ENCODE peak calls at places on chromosomes 7 and 10, in six cellular contexts. W, Z, L, Y, I and M are unnamed samples. For H3K4me1, the result is how much of the 10 kb centered on the place peaks cover.

GRCh38 chr7:124162667-124163066 is 129.8 kb upstream of the TMEM229A start:
- DNase-seq in W (no peak), Z (no peak), L (no peak), Y (no peak), I (no peak), M (peak)

GRCh38 chr7:115240242-115240641 is 318.3 kb downstream of the MDFIC start:
- DNase-seq in W (no peak), Z (no peak), L (no peak), Y (no peak), I (no peak), M (no peak)

GRCh38 chr10:48623607-48624132 is 18.8 kb upstream of the ARHGAP22 start:
- DNase-seq in W (no peak), Z (no peak), L (no peak), Y (no peak), I (no peak), M (no peak)

GRCh38 chr7:140242057-140243031 is 65.6 kb upstream of the KDM7A start:
- DNase-seq in W (peak), Z (no peak), L (no peak), Y (no peak), I (peak), M (no peak)

GRCh38 chr7:157391036-157391710 is 54.4 kb downstream of the DNAJB6 start:
- DNase-seq in W (no peak), Z (no peak), L (no peak), Y (no peak), I (no peak), M (no peak)

GRCh38 chr10:100554902-100555301 is 19.2 kb downstream of the HIF1AN start:
- DNase-seq in W (no peak), Z (no peak), L (no peak), Y (no peak), I (no peak), M (no peak)

GRCh38 chr7:135707570-135707966 is 20.4 kb downstream of the SLC13A4 start:
- DNase-seq in W (no peak), Z (no peak), L (no peak), Y (no peak), I (no peak), M (no peak)

GRCh38 chr10:36720931-36721330 is 404.5 kb upstream of the ANKRD30A start:
- DNase-seq in W (no peak), Z (no peak), L (no peak), Y (no peak), I (no peak), M (no peak)

GRCh38 chr7:140639366-140640053 is 1.1 kb downstream of the DENND2A start:
- DNase-seq in W (no peak), Z (peak), L (no peak), Y (peak), I (no peak), M (peak)

GRCh38 chr10:90579602-90580242 is 278.1 kb downstream of the HTR7 start:
- DNase-seq in W (no peak), Z (no peak), L (no peak), Y (no peak), I (no peak), M (no peak)

GRCh38 chr10:89301721-89302445 is at the start of gene IFIT2:
- DNase-seq in W (no peak), Z (no peak), L (peak), Y (peak), I (peak), M (peak)

GRCh38 chr7:70374772-70375533 is 757.0 kb upstream of the GALNT17 start:
- DNase-seq in W (no peak), Z (no peak), L (no peak), Y (no peak), I (no peak), M (no peak)

GRCh38 chr10:36349445-36350063 is 707.5 kb upstream of the FZD8 start:
- DNase-seq in W (no peak), Z (no peak), L (no peak), Y (no peak), I (no peak), M (peak)

GRCh38 chr7:34277016-34277800 is 371.9 kb downstream of the BMPER start:
- DNase-seq in W (no peak), Z (no peak), L (no peak), Y (no peak), I (no peak), M (no peak)

GRCh38 chr7:44712012-44712411 is 36.6 kb upstream of the ZMIZ2 start:
- DNase-seq in W (no peak), Z (no peak), L (no peak), Y (no peak), I (peak), M (no peak)

GRCh38 chr7:123682690-123683089 is 27.0 kb downstream of the LMOD2 start:
- DNase-seq in W (no peak), Z (no peak), L (peak), Y (no peak), I (no peak), M (no peak)

GRCh38 chr7:48759431-48760080 is 164.8 kb upstream of the CDC14C start:
- DNase-seq in W (no peak), Z (no peak), L (no peak), Y (no peak), I (no peak), M (no peak)

GRCh38 chr10:124642076-124642710 is 102.0 kb downstream of the FAM53B start:
- DNase-seq in W (no peak), Z (no peak), L (no peak), Y (peak), I (peak), M (no peak)

GRCh38 chr10:110504111-110504735 is 6.5 kb downstream of the DUSP5 start:
- DNase-seq in W (no peak), Z (peak), L (no peak), Y (peak), I (peak), M (peak)

GRCh38 chr7:101936223-101936611 is 118.8 kb downstream of the CUX1 start:
- DNase-seq in W (no peak), Z (no peak), L (no peak), Y (peak), I (no peak), M (no peak)

GRCh38 chr7:73522081-73522818 is at the start of gene BAZ1B:
- DNase-seq in W (peak), Z (peak), L (peak), Y (peak), I (peak), M (peak)
- H3K4me1 ChIP-seq in W (under half), Z (under half), L (under half), Y (under half), I (under half), M (under half)

GRCh38 chr10:30828227-30828626 is 198.7 kb upstream of the LYZL2 start:
- DNase-seq in W (no peak), Z (no peak), L (no peak), Y (no peak), I (no peak), M (no peak)

GRCh38 chr10:30830672-30831230 is 200.9 kb downstream of the ZNF438 start:
- DNase-seq in W (no peak), Z (no peak), L (no peak), Y (no peak), I (no peak), M (no peak)

GRCh38 chr10:30831401-30831800 is 200.3 kb downstream of the ZNF438 start:
- DNase-seq in W (no peak), Z (no peak), L (no peak), Y (no peak), I (no peak), M (no peak)

GRCh38 chr10:30828680-30829079 is 199.1 kb upstream of the LYZL2 start:
- DNase-seq in W (no peak), Z (no peak), L (no peak), Y (no peak), I (no peak), M (no peak)

DNA sequence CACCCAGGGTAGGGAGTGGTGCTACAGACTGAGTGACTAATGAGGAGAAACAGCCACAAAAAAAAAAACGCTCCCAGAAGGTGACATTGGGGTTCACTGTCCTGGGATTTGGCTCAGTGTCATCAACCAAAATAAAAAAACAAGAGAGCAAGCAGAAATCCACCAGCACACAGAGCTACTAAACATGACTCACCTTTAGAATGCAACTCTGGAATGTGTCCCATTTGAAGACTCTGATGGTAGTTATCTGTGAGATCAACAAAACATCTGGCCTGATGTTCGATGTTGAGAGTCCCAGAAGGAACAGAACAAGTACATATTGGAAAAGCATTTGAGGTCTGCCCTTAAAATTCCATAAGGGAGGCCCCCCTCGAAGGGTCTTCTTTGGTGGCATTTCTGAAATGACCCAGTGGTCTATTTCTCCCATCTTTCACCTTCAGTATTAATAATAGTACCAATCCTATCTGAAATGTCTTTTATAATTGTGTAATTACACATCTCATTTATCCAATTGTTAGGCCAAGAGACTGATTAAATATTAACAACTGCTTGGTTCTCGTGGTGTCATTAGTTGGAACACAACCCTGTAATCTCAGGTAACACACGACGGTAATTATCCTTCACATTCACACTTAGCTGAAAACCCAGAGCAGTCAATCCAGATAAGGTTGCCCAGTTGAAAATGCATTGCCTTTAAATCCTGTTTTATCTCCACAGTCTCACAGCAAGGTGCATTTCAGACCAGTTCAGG is 200.5 kb upstream of the LYZL2 start:
- DNase-seq in W (no peak), Z (no peak), L (no peak), Y (no peak), I (no peak), M (no peak)
- H3K4me1 ChIP-seq in W (under half), Z (under half), L (under half), Y (under half), I (under half), M (under half)

GRCh38 chr10:29634105-29634504 is 666 bp downstream of the SVIL start:
- DNase-seq in W (no peak), Z (no peak), L (no peak), Y (no peak), I (no peak), M (no peak)
- H3K4me1 ChIP-seq in W (under half), Z (under half), L (under half), Y (under half), I (under half), M (under half)

DNA sequence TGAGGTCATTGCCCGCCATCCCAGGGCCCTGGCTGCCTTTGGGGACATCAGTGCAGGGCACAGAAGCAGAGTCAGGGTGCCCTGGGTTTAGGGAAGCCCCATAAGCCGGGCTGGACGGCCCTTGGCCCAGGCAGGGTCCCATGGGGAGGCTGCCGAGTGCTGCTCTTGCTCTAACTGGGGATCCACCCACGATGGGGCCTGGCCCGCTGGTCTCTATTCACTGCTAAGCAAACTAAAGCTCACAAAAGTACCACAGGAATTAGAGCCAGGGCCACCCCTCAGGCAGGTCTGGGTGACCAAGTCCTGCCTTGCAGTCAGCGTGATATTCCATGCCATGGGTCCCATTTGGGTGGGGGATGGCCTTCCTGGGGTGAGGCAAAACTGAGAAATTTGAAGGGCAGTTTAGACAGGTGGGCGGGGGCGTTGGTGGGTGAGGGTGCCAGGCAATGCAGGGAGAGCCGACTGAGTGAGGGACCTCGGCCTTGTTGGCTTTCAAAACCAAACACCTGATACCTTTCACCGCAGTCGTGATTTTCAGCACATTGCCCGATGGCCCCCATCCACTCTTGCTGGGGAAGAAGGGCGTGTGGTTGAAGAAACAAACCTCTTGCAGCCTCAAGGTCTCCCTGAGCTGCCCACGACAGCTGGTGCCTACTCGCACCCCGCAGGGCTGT is 92.8 kb upstream of the PPIF start:
- DNase-seq in W (no peak), Z (no peak), L (no peak), Y (no peak), I (no peak), M (no peak)
- H3K4me1 ChIP-seq in W (under half), Z (under half), L (under half), Y (half or more), I (under half), M (under half)

DNA sequence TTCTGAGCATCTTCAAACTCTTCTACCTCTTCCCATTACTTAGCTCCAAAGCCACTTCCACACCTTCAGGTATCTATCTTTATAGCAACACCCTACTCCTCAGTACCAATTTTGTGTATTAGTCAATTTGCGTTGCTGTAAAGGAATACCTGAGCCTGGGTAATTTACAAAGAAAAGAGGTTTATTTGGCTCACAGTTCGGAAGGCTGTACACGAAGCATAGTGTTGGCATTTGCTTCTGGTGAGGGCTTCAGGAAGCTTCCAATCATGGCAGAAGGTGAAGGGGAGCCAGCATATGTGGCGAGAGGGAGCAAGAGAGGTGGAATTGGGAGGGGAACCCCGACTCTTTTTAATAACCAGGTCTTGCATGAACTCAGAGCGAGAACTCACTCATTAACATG is 17.6 kb upstream of the CRYGN start:
- DNase-seq in W (no peak), Z (no peak), L (no peak), Y (no peak), I (no peak), M (no peak)
- H3K4me1 ChIP-seq in W (under half), Z (under half), L (under half), Y (under half), I (under half), M (under half)

GRCh38 chr7:55570939-55571338 is 1.4 kb downstream of the VOPP1 start:
- DNase-seq in W (no peak), Z (no peak), L (no peak), Y (no peak), I (no peak), M (no peak)

GRCh38 chr7:55569269-55569663 is 3.0 kb downstream of the VOPP1 start:
- DNase-seq in W (no peak), Z (no peak), L (no peak), Y (no peak), I (no peak), M (no peak)

GRCh38 chr7:55570218-55570873 is 2.0 kb downstream of the VOPP1 start:
- DNase-seq in W (no peak), Z (no peak), L (no peak), Y (no peak), I (no peak), M (no peak)

GRCh38 chr7:55568613-55569268 is 3.6 kb downstream of the VOPP1 start:
- DNase-seq in W (no peak), Z (no peak), L (no peak), Y (no peak), I (no peak), M (no peak)

DNA sequence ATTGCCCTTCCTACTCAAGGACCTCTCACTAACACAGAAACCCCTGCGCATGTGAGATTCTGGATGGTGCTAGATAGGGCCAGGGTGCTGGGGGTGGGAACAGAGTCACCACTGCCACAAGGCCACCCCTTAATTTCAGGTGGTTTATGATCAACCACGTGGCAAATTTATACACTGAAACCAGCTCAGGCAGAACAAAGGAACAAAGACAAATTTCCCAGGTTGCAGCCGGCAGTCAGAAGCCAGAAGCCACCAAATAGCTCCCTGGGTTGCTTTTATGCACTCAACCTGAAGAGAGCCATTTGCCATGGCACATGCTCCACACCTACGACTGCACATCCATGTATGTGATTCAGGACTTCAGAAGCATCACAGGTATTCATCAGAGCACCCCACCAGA is 2.5 kb downstream of the VOPP1 start:
- DNase-seq in W (no peak), Z (no peak), L (no peak), Y (no peak), I (no peak), M (no peak)
- H3K4me1 ChIP-seq in W (under half), Z (under half), L (under half), Y (half or more), I (under half), M (half or more)

GRCh38 chr7:47454066-47454950 is 127.6 kb downstream of the TNS3 start:
- DNase-seq in W (no peak), Z (no peak), L (no peak), Y (no peak), I (no peak), M (no peak)
- H3K4me1 ChIP-seq in W (under half), Z (under half), L (half or more), Y (half or more), I (under half), M (half or more)

GRCh38 chr10:30818010-30818660 is 188.6 kb upstream of the LYZL2 start:
- DNase-seq in W (no peak), Z (peak), L (no peak), Y (peak), I (peak), M (no peak)
- H3K4me1 ChIP-seq in W (under half), Z (under half), L (under half), Y (half or more), I (under half), M (under half)

GRCh38 chr7:152341039-152341913 is 94.5 kb downstream of the KMT2C start:
- DNase-seq in W (no peak), Z (no peak), L (peak), Y (peak), I (peak), M (no peak)

GRCh38 chr7:152338553-152338952 is 97.2 kb downstream of the KMT2C start:
- DNase-seq in W (no peak), Z (no peak), L (no peak), Y (no peak), I (no peak), M (no peak)

GRCh38 chr7:152342796-152343195 is 93.0 kb downstream of the KMT2C start:
- DNase-seq in W (no peak), Z (no peak), L (no peak), Y (no peak), I (no peak), M (no peak)

GRCh38 chr7:152344253-152344652 is 91.5 kb downstream of the KMT2C start:
- DNase-seq in W (no peak), Z (no peak), L (no peak), Y (no peak), I (no peak), M (no peak)

GRCh38 chr7:152341914-152342236 is 93.9 kb downstream of the KMT2C start:
- DNase-seq in W (no peak), Z (no peak), L (no peak), Y (no peak), I (no peak), M (no peak)
- H3K4me1 ChIP-seq in W (under half), Z (under half), L (under half), Y (under half), I (under half), M (under half)

GRCh38 chr10:52351911-52352310 is 37.8 kb downstream of the DKK1 start:
- DNase-seq in W (no peak), Z (no peak), L (no peak), Y (no peak), I (no peak), M (no peak)

GRCh38 chr10:52343439-52343838 is 29.4 kb downstream of the DKK1 start:
- DNase-seq in W (no peak), Z (no peak), L (no peak), Y (no peak), I (no peak), M (no peak)

GRCh38 chr10:52347327-52347667 is 33.2 kb downstream of the DKK1 start:
- DNase-seq in W (no peak), Z (no peak), L (no peak), Y (no peak), I (no peak), M (no peak)

GRCh38 chr10:52348037-52348564 is 34.0 kb downstream of the DKK1 start:
- DNase-seq in W (no peak), Z (no peak), L (no peak), Y (no peak), I (no peak), M (no peak)

DNA sequence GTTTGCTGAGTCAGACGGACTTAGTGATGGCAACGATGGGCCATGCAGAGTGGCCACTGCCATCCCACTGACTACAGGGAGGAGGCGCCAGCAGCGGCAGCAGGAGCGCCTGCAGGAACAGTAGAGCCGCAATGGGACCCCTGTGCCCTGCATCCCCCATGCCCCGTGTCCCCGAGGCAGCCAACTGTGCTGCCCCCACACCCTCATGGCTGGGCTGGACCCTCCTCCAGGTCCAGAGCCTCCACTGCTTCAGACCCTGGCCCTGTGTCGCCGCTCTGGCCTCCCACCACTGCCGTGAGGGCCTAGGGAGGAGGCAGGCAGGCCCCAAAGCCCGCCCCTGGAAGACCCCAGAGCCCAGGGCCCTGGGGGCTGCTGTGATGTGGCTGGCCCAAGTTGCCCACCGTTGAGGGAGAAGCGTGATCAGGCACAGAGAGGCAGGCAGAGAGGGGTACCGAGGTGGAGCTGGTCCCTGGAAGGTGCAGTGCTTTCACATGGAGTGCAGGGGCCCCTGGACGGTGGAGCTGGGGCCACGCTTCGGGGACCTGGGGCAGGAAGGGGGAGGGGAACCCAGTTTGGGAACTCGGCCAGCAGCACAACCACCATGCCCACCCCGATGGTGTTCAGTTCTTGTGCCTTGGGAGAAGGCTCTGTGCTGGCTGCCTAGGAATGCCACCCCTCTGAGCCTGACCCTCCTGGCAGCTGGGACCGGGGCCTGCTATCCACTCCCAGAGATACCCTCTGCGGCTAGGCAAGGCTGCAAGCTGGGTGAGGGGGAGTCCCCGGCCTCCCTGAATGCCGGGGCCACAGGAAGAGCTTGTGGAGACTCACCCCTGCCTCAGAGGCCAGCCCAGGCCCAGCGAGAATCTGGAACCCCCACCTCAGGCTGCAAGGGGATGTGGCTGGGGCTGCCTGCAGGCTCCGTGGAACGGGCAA is 32.6 kb downstream of the DKK1 start:
- DNase-seq in W (no peak), Z (no peak), L (no peak), Y (no peak), I (no peak), M (no peak)
- H3K4me1 ChIP-seq in W (under half), Z (under half), L (under half), Y (under half), I (under half), M (under half)